ENCODE peak calls at places on chromosomes 5 and 9, in five cellular contexts. One of them, this sample, is unnamed. For H3K4me1, the result is how much of the 10 kb centered on the place peaks cover.

GRCh38 chr5:41637869-41638268 is 127.5 kb upstream of the PLCXD3 start:
- DNase-seq in vagina: no peak
- DNase-seq in body of pancreas: no peak
- DNase-seq in breast epithelium: no peak
- DNase-seq in A549: peak
- DNase-seq in this sample: no peak

GRCh38 chr9:35406183-35406959 is 83.5 kb upstream of the RUSC2 start:
- DNase-seq in vagina: no peak
- DNase-seq in breast epithelium: no peak
- DNase-seq in body of pancreas: peak
- DNase-seq in A549: no peak
- DNase-seq in this sample: no peak

GRCh38 chr5:172175263-172175719 is 12.7 kb downstream of the STK10 start:
- DNase-seq in vagina: no peak
- DNase-seq in breast epithelium: no peak
- DNase-seq in A549: no peak
- DNase-seq in body of pancreas: peak
- DNase-seq in this sample: peak

GRCh38 chr5:57887851-57888621 is 405.4 kb upstream of the ACTBL2 start:
- DNase-seq in vagina: no peak
- DNase-seq in breast epithelium: no peak
- DNase-seq in body of pancreas: peak
- DNase-seq in A549: peak
- DNase-seq in this sample: no peak

GRCh38 chr5:96476654-96477053 is 43.6 kb upstream of the PCSK1 start:
- DNase-seq in body of pancreas: no peak
- DNase-seq in vagina: no peak
- DNase-seq in breast epithelium: no peak
- DNase-seq in A549: no peak
- DNase-seq in this sample: no peak

GRCh38 chr5:19531374-19531952 is 456.5 kb downstream of the CDH18 start:
- DNase-seq in body of pancreas: peak
- DNase-seq in A549: no peak
- DNase-seq in breast epithelium: no peak
- DNase-seq in vagina: no peak
- DNase-seq in this sample: no peak

GRCh38 chr9:20197976-20198685 is 409.3 kb upstream of the SLC24A2 start:
- DNase-seq in body of pancreas: peak
- DNase-seq in vagina: no peak
- DNase-seq in breast epithelium: no peak
- DNase-seq in A549: no peak
- DNase-seq in this sample: no peak

GRCh38 chr9:4397917-4398316 is 92.4 kb upstream of the SLC1A1 start:
- DNase-seq in body of pancreas: no peak
- DNase-seq in A549: no peak
- DNase-seq in vagina: no peak
- DNase-seq in breast epithelium: no peak
- DNase-seq in this sample: no peak

DNA sequence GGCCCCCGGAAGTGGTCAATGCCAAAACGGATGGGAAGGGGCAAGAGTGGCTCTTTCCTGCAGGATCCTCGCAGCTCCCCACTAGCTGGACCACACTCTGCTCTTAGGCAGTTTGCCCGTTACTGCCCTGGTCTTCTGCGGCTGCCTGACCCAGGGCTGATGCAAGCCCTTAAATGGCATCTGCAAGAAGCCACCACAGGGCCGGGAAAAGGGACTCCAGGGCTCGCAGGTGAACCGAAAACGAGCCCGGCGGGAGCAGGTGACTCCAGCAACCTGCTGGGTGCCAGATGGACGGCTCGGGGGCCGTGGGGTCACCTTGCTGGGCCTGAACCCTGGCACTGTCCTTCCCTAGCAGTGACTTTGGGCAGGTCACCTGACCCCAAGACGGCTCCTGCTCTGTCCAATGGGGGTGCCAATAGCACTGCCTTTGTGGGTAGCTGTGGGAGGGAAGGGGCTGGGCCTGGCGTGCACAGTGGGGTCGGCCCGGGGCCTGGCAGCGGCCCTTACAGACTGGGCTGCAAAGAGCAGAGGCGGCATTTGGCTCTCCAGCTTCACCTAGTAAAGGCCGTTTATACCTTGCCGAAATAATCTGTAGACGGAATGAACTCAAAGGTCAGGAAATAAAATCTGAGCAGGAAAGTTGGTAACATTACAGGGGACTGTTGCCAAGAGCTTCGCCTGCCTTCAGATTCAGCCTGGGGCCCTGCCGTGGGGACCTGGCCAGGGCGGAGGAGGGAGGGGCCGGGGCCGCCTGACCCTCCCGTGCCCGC is 1.2 kb downstream of the TMEM250 start:
- DNase-seq in vagina: no peak
- DNase-seq in breast epithelium: no peak
- DNase-seq in A549: peak
- DNase-seq in body of pancreas: peak
- DNase-seq in this sample: peak
- TF ChIP-seq POLR2A in vagina: no peak
- TF ChIP-seq POLR2A in breast epithelium: no peak
- TF ChIP-seq POLR2A in A549: no peak
- TF ChIP-seq POLR2A in body of pancreas: no peak
- TF ChIP-seq POLR2A in this sample: no peak

GRCh38 chr5:176410486-176411180 is 5.7 kb downstream of the CLTB start:
- DNase-seq in A549: no peak
- DNase-seq in breast epithelium: no peak
- DNase-seq in body of pancreas: no peak
- DNase-seq in vagina: no peak
- DNase-seq in this sample: no peak
- H3K4me1 ChIP-seq in A549: under half
- H3K4me1 ChIP-seq in breast epithelium: under half
- H3K4me1 ChIP-seq in body of pancreas: under half
- H3K4me1 ChIP-seq in vagina: half or more
- H3K4me1 ChIP-seq in this sample: under half

DNA sequence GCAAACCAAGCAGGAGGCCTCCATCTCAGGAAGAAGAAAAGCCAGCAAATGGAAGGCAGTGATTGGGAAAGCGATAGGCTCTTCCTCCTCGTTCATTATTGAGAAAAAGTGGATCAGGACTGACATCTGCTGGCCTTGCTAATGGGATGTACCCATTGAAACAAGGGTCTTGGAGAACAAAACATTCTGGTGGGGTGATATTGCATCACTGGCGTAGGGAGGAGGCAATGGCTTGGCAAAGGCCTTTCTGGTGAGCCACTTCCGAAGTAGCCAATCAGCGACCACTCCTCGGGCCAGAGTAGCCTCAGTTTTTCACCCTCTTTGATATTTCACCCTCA is 86.7 kb upstream of the NFIB start:
- DNase-seq in vagina: no peak
- DNase-seq in breast epithelium: no peak
- DNase-seq in A549: peak
- DNase-seq in body of pancreas: peak
- DNase-seq in this sample: peak
- TF ChIP-seq CTCF in vagina: peak
- TF ChIP-seq CTCF in breast epithelium: peak
- TF ChIP-seq CTCF in A549: peak
- TF ChIP-seq CTCF in body of pancreas: peak
- TF ChIP-seq CTCF in this sample: peak

DNA sequence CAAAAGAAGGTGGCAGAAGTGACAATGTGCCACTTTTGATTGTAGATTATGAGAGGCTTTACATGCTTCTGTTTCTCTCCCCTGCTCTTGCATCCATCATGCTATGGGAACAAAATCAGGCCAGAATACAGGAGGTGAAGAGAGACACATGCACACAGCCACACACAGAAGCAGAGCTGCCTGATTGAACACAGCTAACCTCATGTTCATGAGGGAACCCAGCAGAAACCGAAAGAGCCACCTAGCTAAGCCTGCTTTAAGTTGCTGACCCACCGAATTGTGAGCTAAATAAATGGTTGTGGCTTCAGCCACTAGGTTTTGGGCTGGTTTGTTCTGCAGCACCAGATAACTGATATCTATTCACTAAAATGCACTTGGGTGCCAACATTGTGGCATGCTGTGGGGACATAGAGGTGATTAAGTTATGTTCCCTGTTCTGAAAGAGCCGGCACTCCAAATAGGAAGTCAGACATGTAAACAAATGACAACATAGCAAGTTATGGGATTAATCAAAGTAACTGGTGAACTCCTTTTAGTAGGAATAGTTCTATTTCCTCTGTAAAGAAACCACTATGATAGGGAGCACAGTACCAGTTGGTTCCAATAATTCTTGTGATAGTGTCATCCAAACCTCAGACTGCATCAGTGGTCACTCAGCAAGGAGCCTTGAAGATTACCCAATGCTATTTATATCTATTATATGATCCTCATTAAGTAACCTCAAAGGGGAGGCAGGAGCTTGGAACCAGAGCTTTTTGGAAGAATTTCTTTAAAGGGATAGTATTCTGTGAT is 93.7 kb upstream of the TNC start:
- DNase-seq in breast epithelium: no peak
- DNase-seq in body of pancreas: no peak
- DNase-seq in vagina: no peak
- DNase-seq in A549: no peak
- DNase-seq in this sample: no peak
- TF ChIP-seq POLR2A in breast epithelium: no peak
- TF ChIP-seq POLR2A in body of pancreas: no peak
- TF ChIP-seq POLR2A in vagina: no peak
- TF ChIP-seq POLR2A in A549: no peak
- TF ChIP-seq POLR2A in this sample: no peak

GRCh38 chr9:27495480-27496133 is 28.5 kb upstream of the IFNK start:
- DNase-seq in body of pancreas: no peak
- DNase-seq in vagina: no peak
- DNase-seq in breast epithelium: no peak
- DNase-seq in A549: no peak
- DNase-seq in this sample: no peak

GRCh38 chr9:27496134-27496504 is 28.0 kb upstream of the IFNK start:
- DNase-seq in vagina: no peak
- DNase-seq in A549: no peak
- DNase-seq in breast epithelium: no peak
- DNase-seq in body of pancreas: no peak
- DNase-seq in this sample: no peak

GRCh38 chr9:27497883-27498553 is 26.1 kb upstream of the IFNK start:
- DNase-seq in body of pancreas: no peak
- DNase-seq in vagina: no peak
- DNase-seq in breast epithelium: no peak
- DNase-seq in A549: no peak
- DNase-seq in this sample: no peak

GRCh38 chr9:27503623-27504022 is 20.5 kb upstream of the IFNK start:
- DNase-seq in A549: no peak
- DNase-seq in breast epithelium: no peak
- DNase-seq in body of pancreas: no peak
- DNase-seq in vagina: no peak
- DNase-seq in this sample: no peak

GRCh38 chr9:27499481-27499880 is 24.6 kb upstream of the IFNK start:
- DNase-seq in breast epithelium: no peak
- DNase-seq in vagina: no peak
- DNase-seq in A549: peak
- DNase-seq in body of pancreas: no peak
- DNase-seq in this sample: no peak
- H3K4me1 ChIP-seq in breast epithelium: under half
- H3K4me1 ChIP-seq in vagina: under half
- H3K4me1 ChIP-seq in A549: under half
- H3K4me1 ChIP-seq in body of pancreas: under half
- H3K4me1 ChIP-seq in this sample: under half

DNA sequence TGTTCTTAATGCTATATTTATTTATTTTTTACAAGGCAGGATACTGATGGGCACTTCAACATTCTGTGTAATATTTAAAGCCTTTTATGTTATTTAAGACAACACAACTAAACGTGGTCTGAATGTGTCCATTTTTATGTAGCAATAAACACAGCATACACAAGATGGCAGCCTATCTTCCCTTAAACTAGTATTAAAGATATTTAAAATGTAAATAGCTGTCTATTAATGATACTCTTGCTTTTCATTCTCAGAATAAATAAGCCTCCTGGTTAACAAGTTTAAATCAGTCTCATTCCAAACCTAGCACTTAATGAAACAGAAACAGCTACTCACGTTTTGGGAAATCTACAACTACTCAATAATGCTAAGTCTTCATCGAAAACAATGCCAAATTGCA is 315.7 kb downstream of the MCTP1 start:
- DNase-seq in body of pancreas: no peak
- DNase-seq in breast epithelium: no peak
- DNase-seq in vagina: no peak
- DNase-seq in A549: peak
- DNase-seq in this sample: no peak
- TF ChIP-seq CTCF in body of pancreas: no peak
- TF ChIP-seq CTCF in breast epithelium: no peak
- TF ChIP-seq CTCF in vagina: no peak
- TF ChIP-seq CTCF in A549: no peak
- TF ChIP-seq CTCF in this sample: no peak

GRCh38 chr5:42992035-42992570 is 48.0 kb downstream of the ANXA2R start:
- DNase-seq in breast epithelium: peak
- DNase-seq in vagina: no peak
- DNase-seq in A549: peak
- DNase-seq in body of pancreas: peak
- DNase-seq in this sample: peak
- TF ChIP-seq POLR2A in breast epithelium: peak
- TF ChIP-seq POLR2A in vagina: no peak
- TF ChIP-seq POLR2A in A549: peak
- TF ChIP-seq POLR2A in body of pancreas: peak
- TF ChIP-seq POLR2A in this sample: peak

DNA sequence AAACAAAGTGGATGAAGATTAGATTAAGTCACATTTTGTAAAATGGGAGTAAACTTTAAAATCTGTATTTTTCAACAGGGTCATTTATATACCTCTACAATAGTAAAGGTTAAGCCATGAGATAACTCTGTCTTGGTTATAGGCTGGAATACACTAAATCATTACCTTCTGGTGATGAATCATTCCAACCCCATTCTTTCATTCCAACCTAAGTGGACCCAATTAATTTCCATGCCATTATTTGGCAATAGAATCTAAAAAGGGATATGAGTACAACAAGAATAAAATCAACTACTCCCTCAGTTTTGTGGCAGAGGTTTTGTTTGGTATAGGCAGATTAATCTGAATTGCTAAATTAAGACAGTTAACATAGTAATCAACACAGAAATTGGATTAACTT is 54.3 kb downstream of the ELAVL2 start:
- DNase-seq in vagina: no peak
- DNase-seq in body of pancreas: no peak
- DNase-seq in A549: no peak
- DNase-seq in breast epithelium: no peak
- DNase-seq in this sample: no peak
- H3K4me1 ChIP-seq in vagina: under half
- H3K4me1 ChIP-seq in body of pancreas: under half
- H3K4me1 ChIP-seq in A549: under half
- H3K4me1 ChIP-seq in breast epithelium: under half
- H3K4me1 ChIP-seq in this sample: under half